ENCODE peak calls at places on chromosome 14, in seven cellular contexts. G, S, U, H, F, Y and V are unnamed samples.

GRCh38 chr14:77022219-77022852 is 6.2 kb downstream of the IRF2BPL start:
- DNase-seq in G (no peak), S (no peak), U (no peak), H (no peak), F (no peak), Y (no peak), V (no peak)

GRCh38 chr14:79011091-79011919 is 841.1 kb downstream of the NRXN3 start:
- DNase-seq in G (no peak), S (peak; percentile 35), U (peak; percentile 44), H (no peak), F (no peak), Y (no peak), V (no peak)

GRCh38 chr14:54342806-54343205 is 54.0 kb upstream of the CDKN3 start:
- DNase-seq in G (no peak), S (no peak), U (no peak), H (no peak), F (no peak), Y (no peak), V (no peak)

GRCh38 chr14:100022772-100023451 is 42.3 kb upstream of the EVL start:
- DNase-seq in G (no peak), S (no peak), U (no peak), H (peak; percentile 18), F (no peak), Y (no peak), V (no peak)

GRCh38 chr14:91177073-91177796 is 63.4 kb downstream of the DGLUCY start:
- DNase-seq in G (peak; percentile 67), S (peak; percentile 51), U (peak; percentile 70), H (no peak), F (peak; percentile 48), Y (peak; percentile 57), V (no peak)

GRCh38 chr14:58133739-58134138 is 18.3 kb downstream of the ARMH4 start:
- DNase-seq in G (no peak), S (no peak), U (no peak), H (no peak), F (no peak), Y (no peak), V (no peak)

GRCh38 chr14:65142429-65142828 is 40.1 kb upstream of the MAX start:
- DNase-seq in G (no peak), S (no peak), U (no peak), H (no peak), F (no peak), Y (no peak), V (no peak)

GRCh38 chr14:102672410-102672960 is 80.0 kb downstream of the RCOR1 start:
- DNase-seq in G (no peak), S (no peak), U (no peak), H (no peak), F (no peak), Y (no peak), V (no peak)

GRCh38 chr14:63596998-63597658 is 44.5 kb downstream of the WDR89 start:
- DNase-seq in G (no peak), S (no peak), U (no peak), H (no peak), F (no peak), Y (no peak), V (no peak)

GRCh38 chr14:26394114-26394855 is 203.5 kb downstream of the NOVA1 start:
- DNase-seq in G (no peak), S (peak; percentile 93), U (no peak), H (no peak), F (no peak), Y (no peak), V (no peak)
- TF ChIP-seq CTCF in G (no peak), S (peak; percentile 62), U (no peak), H (peak; percentile 48), F (no peak), Y (no peak), V (peak; percentile 29)

DNA sequence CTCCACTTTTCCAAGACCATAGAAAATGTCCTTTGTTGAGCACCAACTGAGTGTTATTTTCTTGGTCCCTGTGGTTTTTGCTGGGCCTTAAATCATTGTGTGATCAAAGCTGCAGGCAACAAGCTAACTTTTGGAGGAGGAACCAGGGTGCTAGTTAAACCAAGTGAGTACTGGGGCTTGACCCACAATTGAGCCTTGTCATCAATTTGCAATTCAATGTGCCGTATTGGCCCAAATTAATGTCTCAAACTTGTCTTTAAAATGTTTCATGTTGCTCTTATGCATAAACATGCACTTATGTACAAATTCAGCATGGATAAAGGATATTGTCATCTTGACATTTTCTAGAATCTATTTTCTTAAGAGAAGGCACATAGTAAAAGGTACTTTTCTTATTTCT is 62.3 kb downstream of the DAD1 start:
- DNase-seq in G (no peak), S (no peak), U (no peak), H (no peak), F (no peak), Y (no peak), V (no peak)
- H3K27ac ChIP-seq in G (no peak overlapping the region), S (no peak overlapping the region), U (no peak overlapping the region), H (no peak overlapping the region), F (no peak overlapping the region), Y (peak overlapping the region; percentile 27), V (no peak overlapping the region)

DNA sequence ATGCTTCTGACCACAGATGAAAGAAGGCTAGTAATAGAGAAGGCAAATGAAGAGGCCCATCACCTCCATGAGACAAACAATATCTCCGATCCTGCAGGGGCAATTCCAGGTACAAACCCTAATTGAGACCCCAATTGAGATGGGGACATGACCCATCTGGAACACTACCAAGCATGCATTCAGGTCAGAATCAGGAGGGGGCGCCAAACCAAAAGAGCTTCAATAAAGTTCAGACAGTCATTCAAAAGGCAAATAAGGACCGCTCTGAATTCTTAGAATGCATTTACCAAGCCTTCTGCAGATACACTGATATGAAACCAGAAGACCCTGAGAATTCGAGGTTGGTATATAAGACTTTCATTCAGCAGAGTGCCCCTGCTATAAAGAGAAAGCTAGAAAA is 10.2 kb upstream of the EDDM3B start:
- DNase-seq in G (peak; percentile 44), S (no peak), U (peak; percentile 32), H (no peak), F (no peak), Y (peak; percentile 11), V (no peak)
- TF ChIP-seq CTCF in G (peak; percentile 48), S (no peak), U (no peak), H (peak; percentile 62), F (peak; percentile 20), Y (no peak), V (no peak)

DNA sequence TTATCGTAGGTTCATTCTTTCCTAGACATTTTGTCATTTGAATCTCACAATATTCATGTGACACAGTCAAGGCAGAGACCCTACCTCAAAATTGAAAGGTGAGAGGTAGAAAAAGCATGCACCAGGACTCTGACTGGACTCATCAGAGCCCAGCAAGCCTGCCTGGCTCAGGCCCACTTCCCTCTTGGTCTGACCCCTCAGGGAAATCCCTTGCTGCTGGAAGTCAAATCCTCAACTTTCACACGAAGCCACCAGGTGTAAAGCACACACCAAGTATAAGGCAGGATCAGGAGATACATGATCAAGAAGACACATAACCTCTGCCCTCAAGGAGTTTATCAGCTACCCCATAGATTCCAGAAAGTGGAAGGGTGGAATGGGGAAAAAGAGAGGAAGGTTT is 18.8 kb downstream of the NIN start:
- DNase-seq in G (no peak), S (no peak), U (no peak), H (no peak), F (no peak), Y (no peak), V (no peak)
- H3K27ac ChIP-seq in G (no peak overlapping the region), S (no peak overlapping the region), U (no peak overlapping the region), H (no peak overlapping the region), F (no peak overlapping the region), Y (no peak overlapping the region), V (no peak overlapping the region)

GRCh38 chr14:94597788-94598187 is 14.4 kb upstream of the SERPINA3 start:
- DNase-seq in G (no peak), S (no peak), U (no peak), H (no peak), F (no peak), Y (no peak), V (no peak)

GRCh38 chr14:94600148-94600545 is 12.0 kb upstream of the SERPINA3 start:
- DNase-seq in G (no peak), S (no peak), U (no peak), H (no peak), F (no peak), Y (no peak), V (no peak)

GRCh38 chr14:94599656-94600004 is 12.6 kb upstream of the SERPINA3 start:
- DNase-seq in G (no peak), S (no peak), U (no peak), H (no peak), F (no peak), Y (no peak), V (no peak)

GRCh38 chr14:94598506-94598815 is 13.7 kb upstream of the SERPINA3 start:
- DNase-seq in G (no peak), S (no peak), U (no peak), H (no peak), F (no peak), Y (no peak), V (no peak)

DNA sequence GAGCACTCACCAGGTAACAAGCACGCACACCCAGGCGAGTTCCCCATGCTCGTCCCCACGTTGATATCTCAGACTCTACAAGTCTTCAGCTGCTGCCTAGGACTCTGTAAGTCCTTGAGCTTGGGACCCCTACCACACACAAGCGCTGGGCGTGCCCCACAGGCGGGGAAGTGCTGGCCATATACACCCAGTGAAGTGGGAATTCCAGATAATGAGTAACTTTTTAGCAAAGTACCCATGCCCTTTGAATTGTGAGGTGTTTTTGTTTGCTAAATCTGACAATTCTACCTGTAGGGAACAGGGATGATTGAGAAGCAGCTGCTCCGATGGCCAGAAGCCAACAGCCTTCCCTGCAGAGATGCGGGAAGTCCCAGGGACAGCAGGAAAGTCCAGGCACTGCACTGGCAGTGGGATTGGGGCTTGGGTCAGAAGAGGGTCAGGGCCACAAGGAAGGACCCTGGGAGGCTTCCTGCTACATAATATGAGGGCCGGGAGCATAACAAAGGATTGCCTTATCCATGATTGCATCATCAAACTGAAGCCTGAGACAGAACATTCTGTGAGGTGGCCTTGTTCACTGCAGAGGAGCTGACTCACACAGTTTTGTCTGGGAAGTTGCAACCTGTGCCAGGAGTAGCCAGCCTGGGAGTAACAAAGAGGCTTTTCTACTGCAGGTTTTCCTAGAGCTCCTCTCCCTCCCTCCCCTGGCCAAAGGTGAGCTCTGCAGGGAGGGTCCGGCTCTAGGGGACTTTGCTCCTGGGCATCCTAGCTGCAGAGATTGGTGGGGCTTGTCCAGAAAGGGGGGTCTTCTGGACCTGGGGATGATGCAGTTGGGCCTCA is 13.2 kb upstream of the SERPINA3 start:
- DNase-seq in G (no peak), S (peak; percentile 74), U (peak; percentile 93), H (peak; percentile 61), F (peak; percentile 62), Y (no peak), V (no peak)
- TF ChIP-seq CTCF in G (no peak), S (no peak), U (no peak), H (no peak), F (no peak), Y (no peak), V (no peak)

GRCh38 chr14:68807148-68807600 is 14.3 kb upstream of the ZFP36L1 start:
- DNase-seq in G (peak; percentile 57), S (no peak), U (peak; percentile 64), H (peak; percentile 45), F (peak; percentile 73), Y (no peak), V (peak; percentile 80)
- H3K27ac ChIP-seq in G (peak overlapping the region; percentile 76), S (no peak overlapping the region), U (peak overlapping the region; percentile 84), H (peak overlapping the region; percentile 77), F (peak overlapping the region; percentile 89), Y (no peak overlapping the region), V (peak overlapping the region; percentile 87)